ENCODE peak calls at places on chromosome 10, in six cellular contexts. M is WTC11; D is activated naive CD4-positive, alpha-beta T cell; O is H9; Z is bronchial epithelial cell; K is body of pancreas. H is an unnamed sample.
A peak's percentile ranks its signal among the peaks of the same experiment; 100 is the strongest.

GRCh38 chr10:132213917-132214316 is 27.2 kb downstream of the DPYSL4 start:
- DNase-seq in M (no peak), D (no peak), O (no peak), Z (no peak), K (no peak), H (no peak)

GRCh38 chr10:90856261-90856660 is 1.6 kb downstream of the HTR7 start:
- DNase-seq in M (no peak), D (no peak), O (no peak), Z (no peak), K (no peak), H (no peak)

GRCh38 chr10:5596611-5597341 is 69.6 kb downstream of the ASB13 start:
- DNase-seq in M (no peak), D (no peak), O (no peak), Z (peak; percentile 69), K (no peak), H (no peak)

GRCh38 chr10:15478429-15478828 is 107.3 kb upstream of the FAM171A1 start:
- DNase-seq in M (no peak), D (no peak), O (peak; percentile 36), Z (no peak), K (no peak), H (peak; percentile 87)

GRCh38 chr10:131930586-131931330 is 29.9 kb downstream of the PPP2R2D start:
- DNase-seq in M (no peak), D (no peak), O (no peak), Z (no peak), K (no peak), H (peak; percentile 34)

GRCh38 chr10:15881542-15881941 is 21.2 kb upstream of the MINDY3 start:
- DNase-seq in M (no peak), D (no peak), O (no peak), Z (no peak), K (no peak), H (no peak)

GRCh38 chr10:130244031-130244927 is 108.1 kb downstream of the GLRX3 start:
- DNase-seq in M (no peak), D (no peak), O (no peak), Z (no peak), K (no peak), H (peak; percentile 28)

GRCh38 chr10:113059001-113059780 is 109.1 kb downstream of the TCF7L2 start:
- DNase-seq in M (no peak), D (no peak), O (peak; percentile 24), Z (no peak), K (peak; percentile 21), H (peak; percentile 51)

GRCh38 chr10:103658049-103658577 is 164.6 kb downstream of the NEURL1 start:
- DNase-seq in M (no peak), D (no peak), O (no peak), Z (no peak), K (no peak), H (no peak)

GRCh38 chr10:44010873-44011602 is 362.4 kb upstream of the ZNF32 start:
- DNase-seq in M (no peak), D (no peak), O (no peak), Z (peak; percentile 52), K (peak; percentile 14), H (no peak)

GRCh38 chr10:35420044-35420443 is 83.7 kb downstream of the CCNY start:
- DNase-seq in M (no peak), D (no peak), O (no peak), Z (peak; percentile 74), K (no peak), H (no peak)

GRCh38 chr10:18321371-18321770 is 181.1 kb downstream of the CACNB2 start:
- DNase-seq in M (no peak), D (no peak), O (no peak), Z (no peak), K (no peak), H (no peak)

GRCh38 chr10:71456631-71457030 is 59.9 kb downstream of the CDH23 start:
- DNase-seq in M (no peak), D (no peak), O (no peak), Z (no peak), K (no peak), H (no peak)

GRCh38 chr10:96664563-96664962 is 55.8 kb downstream of the PIK3AP1 start:
- DNase-seq in M (no peak), D (no peak), O (no peak), Z (no peak), K (no peak), H (no peak)

GRCh38 chr10:72248477-72249151 is 25.1 kb upstream of the DDIT4 start:
- DNase-seq in M (peak; percentile 56), D (no peak), O (peak; percentile 73), Z (peak; percentile 63), K (peak; percentile 92), H (peak; percentile 85)

GRCh38 chr10:33224251-33224965 is 110.1 kb downstream of the NRP1 start:
- DNase-seq in M (no peak), D (no peak), O (no peak), Z (no peak), K (no peak), H (no peak)

GRCh38 chr10:124381011-124381591 is 37.6 kb downstream of the OAT start:
- DNase-seq in M (no peak), D (no peak), O (no peak), Z (peak; percentile 42), K (no peak), H (peak; percentile 35)

GRCh38 chr10:52313350-52314006 is 603 bp upstream of the DKK1 start:
- DNase-seq in M (peak; percentile 48), D (no peak), O (peak; percentile 57), Z (peak; percentile 38), K (peak; percentile 7), H (peak; percentile 80)

GRCh38 chr10:75712241-75712880 is 280.9 kb downstream of the LRMDA start:
- DNase-seq in M (no peak), D (no peak), O (no peak), Z (no peak), K (peak; percentile 10), H (peak; percentile 48)

GRCh38 chr10:93875032-93875358 is 18.8 kb upstream of the SLC35G1 start:
- DNase-seq in M (no peak), D (no peak), O (no peak), Z (no peak), K (no peak), H (no peak)

H was measured in endodermal cell.